ENCODE peak calls at places on chromosomes 1 and 21, in six cellular contexts. G, C, D, H, N and L are unnamed samples.

GRCh38 chr1:83856381-83856780 is 142.6 kb downstream of the TTLL7 start:
- DNase-seq in G (no peak), C (no peak), D (no peak), H (no peak), N (no peak), L (no peak)

GRCh38 chr1:184813528-184814089 is 59.0 kb upstream of the EDEM3 start:
- DNase-seq in G (no peak), C (no peak), D (no peak), H (no peak), N (no peak), L (no peak)

GRCh38 chr1:215284966-215285365 is 202.4 kb downstream of the KCNK2 start:
- DNase-seq in G (no peak), C (no peak), D (peak), H (no peak), N (no peak), L (no peak)

GRCh38 chr1:178057131-178057765 is 36.7 kb upstream of the RASAL2 start:
- DNase-seq in G (no peak), C (peak), D (no peak), H (no peak), N (no peak), L (no peak)

GRCh38 chr21:45317401-45318145 is 29.9 kb upstream of the POFUT2 start:
- DNase-seq in G (peak), C (no peak), D (peak), H (no peak), N (no peak), L (no peak)

GRCh38 chr1:42933060-42933586 is 25.5 kb downstream of the SLC2A1 start:
- DNase-seq in G (no peak), C (no peak), D (no peak), H (no peak), N (no peak), L (no peak)

GRCh38 chr1:198361373-198361772 is 179.1 kb downstream of the ATP6V1G3 start:
- DNase-seq in G (no peak), C (no peak), D (peak), H (no peak), N (no peak), L (no peak)

GRCh38 chr1:201734776-201735175 is 94.2 kb upstream of the IPO9 start:
- DNase-seq in G (no peak), C (no peak), D (no peak), H (no peak), N (no peak), L (no peak)

GRCh38 chr1:44264143-44264542 is 50.9 kb downstream of the DMAP1 start:
- DNase-seq in G (no peak), C (no peak), D (no peak), H (no peak), N (no peak), L (no peak)

GRCh38 chr21:38354231-38354630 is 97.4 kb downstream of the KCNJ15 start:
- DNase-seq in G (no peak), C (no peak), D (no peak), H (no peak), N (no peak), L (peak)